ENCODE peak calls at places on chromosomes 6 and 20, in six cellular contexts. I is psoas muscle, Y is tibial nerve, W is IMR-90, V is HepG2, O is stomach. T is an unnamed sample. For H3K36me3, the result is how much of the 10 kb centered on the place peaks cover.

GRCh38 chr6:110173506-110174132 is 5.9 kb downstream of the WASF1 start:
- DNase-seq in V (peak), O (no peak), Y (no peak), W (peak), I (no peak), T (no peak)

GRCh38 chr20:23060629-23061028 is 11.2 kb upstream of the THBD start:
- DNase-seq in O (no peak), I (no peak), W (no peak), V (no peak), Y (no peak), T (no peak)

GRCh38 chr6:157531169-157531985 is 150.4 kb downstream of the ZDHHC14 start:
- DNase-seq in I (peak), Y (no peak), W (no peak), V (peak), O (no peak), T (no peak)

GRCh38 chr20:46309945-46310344 is 1.6 kb upstream of the CDH22 start:
- DNase-seq in I (no peak), O (no peak), W (no peak), Y (no peak), V (no peak), T (no peak)

GRCh38 chr6:1390071-1390804 is 862 bp downstream of the FOXF2 start:
- DNase-seq in O (no peak), W (peak), Y (no peak), V (no peak), I (no peak), T (no peak)

GRCh38 chr6:149389509-149390297 is 10.4 kb upstream of the SUMO4 start:
- DNase-seq in O (no peak), I (no peak), Y (no peak), W (no peak), V (no peak), T (no peak)

GRCh38 chr20:25588491-25588890 is 3.2 kb upstream of the NINL start:
- DNase-seq in I (no peak), O (no peak), W (no peak), Y (no peak), V (no peak), T (no peak)

GRCh38 chr6:33815854-33816253 is 12.1 kb upstream of the MLN start:
- DNase-seq in I (no peak), O (no peak), W (no peak), V (no peak), Y (no peak), T (no peak)

GRCh38 chr6:133894795-133895401 is 6.0 kb downstream of the TCF21 start:
- DNase-seq in O (no peak), W (peak), Y (no peak), V (no peak), I (no peak), T (no peak)

GRCh38 chr6:144215402-144215931 is 65.2 kb downstream of the STX11 start:
- DNase-seq in O (no peak), V (peak), Y (no peak), W (no peak), I (peak), T (peak)

GRCh38 chr20:4472906-4473305 is 248.8 kb upstream of the PRND start:
- DNase-seq in I (no peak), W (no peak), O (no peak), V (no peak), Y (no peak), T (no peak)

GRCh38 chr20:33657704-33658095 is 4.4 kb upstream of the C20orf144 start:
- DNase-seq in I (no peak), Y (no peak), V (no peak), W (no peak), O (no peak), T (no peak)

GRCh38 chr20:56575961-56576360 is 42.9 kb downstream of the FAM209B start:
- DNase-seq in V (no peak), W (no peak), O (no peak), I (no peak), Y (no peak), T (no peak)
- H3K36me3 ChIP-seq in V (under half), W (under half), O (under half), I (under half), Y (under half), T (under half)

GRCh38 chr20:18481596-18481995 is 14.4 kb downstream of the POLR3F start:
- DNase-seq in W (no peak), O (no peak), Y (no peak), I (no peak), V (no peak), T (no peak)

GRCh38 chr20:18477821-18478220 is 10.6 kb downstream of the POLR3F start:
- DNase-seq in W (no peak), O (no peak), V (no peak), Y (no peak), I (no peak), T (no peak)

DNA sequence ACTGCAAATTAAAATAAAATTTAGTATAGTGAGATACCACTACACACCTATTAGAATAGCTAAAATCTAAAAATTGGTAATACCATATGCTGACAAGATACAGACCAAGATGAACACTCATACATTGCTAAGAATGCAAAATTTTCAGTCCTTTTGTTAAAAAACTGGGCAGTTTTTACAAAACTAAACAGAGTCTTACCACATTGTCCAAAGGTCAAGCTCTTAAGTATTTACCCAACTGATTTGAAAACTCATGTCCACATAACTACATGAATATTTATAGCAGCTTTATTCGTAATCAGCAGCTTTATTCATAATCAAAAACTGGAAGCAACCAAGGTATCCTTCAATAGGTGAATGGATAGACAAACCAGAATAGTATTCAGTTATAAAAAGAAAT is 10.0 kb downstream of the POLR3F start:
- DNase-seq in O (no peak), Y (no peak), I (no peak), V (peak), W (no peak), T (no peak)
- H3K36me3 ChIP-seq in O (under half), Y (half or more), I (half or more), V (half or more), W (under half), T (half or more)

DNA sequence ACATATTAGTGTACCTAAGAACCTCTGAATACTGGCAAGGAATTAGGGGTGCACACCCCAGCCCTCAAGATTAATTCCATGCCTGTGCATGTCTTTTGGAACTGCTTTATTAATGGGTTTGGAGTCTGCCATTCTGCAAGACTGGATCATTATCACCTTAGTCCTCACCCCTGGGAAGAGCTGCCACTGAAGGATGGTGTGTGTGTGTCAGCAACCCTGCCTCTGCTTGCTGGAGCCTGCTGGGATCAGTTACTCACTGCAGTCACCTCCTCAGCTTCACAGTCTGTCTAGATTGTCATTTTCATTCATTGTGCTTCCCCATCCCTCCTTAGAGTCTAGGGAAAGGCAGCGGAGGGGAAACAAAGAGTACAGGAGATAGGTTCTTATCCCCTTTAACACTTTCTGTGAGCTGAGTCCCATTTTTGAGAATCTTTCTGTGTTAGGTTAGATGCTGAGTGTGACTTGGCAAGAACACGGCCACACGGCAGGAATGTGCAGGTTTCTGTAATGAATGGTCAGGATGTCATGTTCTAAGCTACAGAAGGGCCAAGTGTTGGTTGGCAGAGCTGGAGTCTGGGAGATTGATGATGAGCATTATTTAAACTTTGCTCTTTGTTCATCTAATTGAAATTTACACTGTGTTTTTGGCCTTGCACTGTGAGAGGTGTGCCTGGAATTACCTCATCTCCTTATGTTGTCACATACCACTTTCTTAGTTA is 21.1 kb downstream of the GHRH start:
- DNase-seq in O (no peak), Y (no peak), V (no peak), W (no peak), I (no peak), T (no peak)
- H3K36me3 ChIP-seq in O (under half), Y (half or more), V (half or more), W (half or more), I (half or more), T (half or more)

DNA sequence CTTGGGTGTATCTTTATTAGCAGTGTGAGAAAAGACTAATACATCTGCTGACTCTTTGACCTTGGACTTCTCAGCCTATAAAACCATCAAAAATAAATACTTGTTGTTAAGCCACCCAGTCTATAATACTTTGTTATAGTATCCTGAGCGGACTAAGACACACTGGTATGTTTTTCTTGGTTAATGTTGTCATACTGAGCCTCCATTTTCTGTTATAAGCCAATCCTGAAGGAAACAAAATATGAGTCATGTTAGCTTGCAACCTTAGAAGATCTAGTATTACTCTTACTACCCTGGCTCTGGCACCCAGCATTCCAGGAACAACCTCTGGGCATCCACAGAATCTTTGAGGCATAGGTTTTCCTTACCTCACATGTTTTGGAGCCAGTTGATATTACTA is 307.2 kb downstream of the FRK start:
- DNase-seq in Y (no peak), W (no peak), I (no peak), V (no peak), O (no peak), T (no peak)
- H3K36me3 ChIP-seq in Y (under half), W (under half), I (under half), V (under half), O (under half), T (under half)

DNA sequence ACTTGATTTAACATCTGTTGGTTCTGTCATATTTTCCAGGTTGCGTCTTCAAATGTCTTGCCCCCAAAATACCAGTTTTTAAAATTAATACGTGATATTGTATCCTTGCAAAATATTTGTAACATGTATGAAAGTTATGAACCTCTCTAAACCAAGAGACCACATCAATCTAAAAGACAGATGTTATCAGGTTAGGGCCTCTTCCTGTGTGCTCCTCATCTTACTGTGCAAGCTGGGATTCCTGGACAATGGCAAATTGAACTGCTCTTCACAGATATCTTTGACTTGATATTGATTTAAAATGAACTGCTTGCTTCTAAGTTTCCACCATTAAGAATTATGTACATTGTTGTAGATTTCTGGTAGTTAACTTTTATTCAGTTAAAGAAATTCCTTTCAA is 9.6 kb downstream of the TMEM239 start:
- DNase-seq in O (no peak), V (no peak), I (no peak), Y (no peak), W (no peak), T (no peak)
- H3K36me3 ChIP-seq in O (under half), V (under half), I (under half), Y (under half), W (under half), T (under half)

DNA sequence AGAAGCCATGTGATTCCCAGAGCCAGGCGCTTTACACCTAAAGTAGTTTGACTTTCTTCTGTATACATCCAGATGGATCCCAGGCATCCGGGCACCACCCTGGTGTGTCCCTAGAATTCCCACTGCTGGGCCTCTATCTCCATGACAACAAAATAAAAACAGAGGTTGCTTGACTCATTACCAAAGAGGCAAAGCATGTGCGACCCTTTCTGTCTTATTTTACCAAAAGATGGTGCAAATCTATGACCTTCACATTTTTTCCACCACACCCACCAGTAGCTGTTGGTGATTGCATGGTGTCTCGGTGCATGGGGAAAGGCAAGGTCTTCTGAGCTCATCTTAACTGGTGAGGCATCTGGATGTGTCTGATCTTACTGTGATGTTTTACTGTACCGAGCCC is 27.5 kb upstream of the VAPB start:
- DNase-seq in O (no peak), Y (no peak), I (peak), W (peak), V (no peak), T (peak)
- H3K36me3 ChIP-seq in O (under half), Y (half or more), I (under half), W (under half), V (under half), T (under half)

DNA sequence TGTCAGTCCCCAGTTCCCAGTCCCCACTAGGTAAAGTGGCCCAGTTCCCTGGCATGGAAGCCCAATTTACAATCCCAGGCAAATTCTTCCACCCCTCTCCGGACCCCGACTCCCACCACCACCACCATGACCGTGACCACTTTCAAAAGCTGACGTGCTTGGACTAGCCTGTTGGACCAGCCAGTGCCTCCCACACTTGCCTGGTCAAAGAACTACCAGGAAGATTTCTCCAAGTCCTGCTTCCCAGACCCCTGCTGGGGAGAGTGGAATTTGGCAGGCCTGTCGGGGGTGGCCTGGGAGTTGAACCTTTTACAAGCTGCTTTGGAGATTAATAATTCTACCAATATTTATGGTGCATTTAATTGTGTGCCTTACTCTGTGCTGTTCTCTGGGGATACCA is 1.4 kb upstream of the PTPRT start:
- DNase-seq in Y (no peak), W (no peak), V (no peak), I (no peak), O (no peak), T (no peak)
- H3K36me3 ChIP-seq in Y (under half), W (under half), V (under half), I (under half), O (under half), T (under half)

GRCh38 chr20:32232487-32232886 is 24.8 kb downstream of the POFUT1 start:
- DNase-seq in O (no peak), V (no peak), W (no peak), Y (no peak), I (no peak), T (no peak)
- H3K36me3 ChIP-seq in O (under half), V (half or more), W (half or more), Y (half or more), I (half or more), T (under half)